ENCODE peak calls at places on chromosomes 12 and 14, in eight cellular contexts. K is dorsolateral prefrontal cortex, T is OCI-LY7, X is Peyer's patch, N is HCT116, L is stomach, H is epithelial cell of esophagus, B is foreskin fibroblast. M is an unnamed sample.

GRCh38 chr12:113299619-113300237 is 35.2 kb downstream of the SLC8B1 start:
- DNase-seq in H (peak; percentile 89), T (no peak), X (no peak), K (no peak), N (peak; percentile 79), L (peak; percentile 32), B (peak; percentile 86), M (peak; percentile 81)

GRCh38 chr12:68971404-68971803 is 38.4 kb upstream of the CPM start:
- DNase-seq in H (peak; percentile 85), T (no peak), K (no peak), N (no peak), L (no peak), B (peak; percentile 52), X (no peak), M (no peak)

GRCh38 chr12:52349196-52349595 is 18.1 kb downstream of the KRT85 start:
- DNase-seq in K (no peak), L (no peak), H (peak; percentile 69), N (no peak), B (no peak), T (no peak), X (no peak), M (no peak)

GRCh38 chr12:117646595-117646994 is 285.2 kb upstream of the NOS1 start:
- DNase-seq in B (no peak), K (no peak), L (no peak), N (no peak), H (no peak), X (no peak), T (no peak), M (no peak)

GRCh38 chr12:4353785-4354208 is 25.7 kb downstream of the FGF23 start:
- DNase-seq in B (no peak), N (no peak), H (peak; percentile 20), T (peak; percentile 45), L (no peak), X (no peak), K (no peak), M (no peak)

GRCh38 chr14:77041837-77042557 is 13.5 kb upstream of the IRF2BPL start:
- DNase-seq in X (no peak), H (peak; percentile 84), N (no peak), L (peak; percentile 52), T (no peak), B (peak; percentile 90), K (no peak), M (peak; percentile 87)

GRCh38 chr12:109461049-109461845 is 15.9 kb downstream of the KCTD10 start:
- DNase-seq in X (no peak), K (no peak), L (no peak), T (peak; percentile 50), B (peak; percentile 48), N (no peak), H (no peak), M (peak; percentile 36)

GRCh38 chr12:12097821-12098688 is 27.3 kb downstream of the BCL2L14 start:
- DNase-seq in T (no peak), X (no peak), N (no peak), H (no peak), B (no peak), K (no peak), L (no peak), M (no peak)

GRCh38 chr12:14167005-14167628 is 185.7 kb upstream of the GRIN2B start:
- DNase-seq in L (peak; percentile 36), N (peak; percentile 61), X (no peak), T (peak; percentile 72), H (peak; percentile 62), B (peak; percentile 33), K (peak; percentile 50), M (peak; percentile 46)

GRCh38 chr14:24381363-24382102 is 13.5 kb downstream of the NFATC4 start:
- DNase-seq in L (peak; percentile 8), T (no peak), B (no peak), K (no peak), H (peak; percentile 29), N (no peak), X (no peak), M (no peak)

GRCh38 chr12:124557518-124558223 is 9.7 kb downstream of the NCOR2 start:
- DNase-seq in L (no peak), K (no peak), H (no peak), T (no peak), X (no peak), N (no peak), B (no peak), M (no peak)

GRCh38 chr12:63965936-63966602 is 121.6 kb downstream of the SRGAP1 start:
- DNase-seq in X (no peak), N (no peak), L (no peak), B (no peak), T (no peak), H (no peak), K (no peak), M (no peak)

GRCh38 chr14:74563233-74563585 is 48.8 kb downstream of the LTBP2 start:
- DNase-seq in N (no peak), L (no peak), T (no peak), X (no peak), B (peak; percentile 51), K (no peak), H (no peak), M (peak; percentile 48)

GRCh38 chr14:73344304-73344703 is 107.0 kb downstream of the PAPLN start:
- DNase-seq in N (no peak), L (no peak), B (no peak), T (no peak), H (no peak), X (no peak), K (no peak), M (no peak)

GRCh38 chr12:124441443-124442190 is 125.8 kb downstream of the NCOR2 start:
- DNase-seq in N (no peak), X (no peak), K (no peak), L (no peak), T (no peak), B (peak; percentile 60), H (peak; percentile 90), M (peak; percentile 91)

GRCh38 chr12:109529618-109530300 is 43.5 kb downstream of the MMAB start:
- DNase-seq in H (no peak), L (no peak), X (peak; percentile 2), K (no peak), B (no peak), N (no peak), T (no peak), M (no peak)

GRCh38 chr12:14264777-14265176 is 100.7 kb upstream of the ATF7IP start:
- DNase-seq in X (no peak), H (peak; percentile 66), N (no peak), K (no peak), L (no peak), B (no peak), T (no peak), M (no peak)

GRCh38 chr12:62259993-62260732 is at the start of gene USP15:
- DNase-seq in L (peak; percentile 97), N (peak; percentile 94), X (peak; percentile 97), K (peak; percentile 97), H (peak; percentile 97), B (peak; percentile 98), T (peak; percentile 98), M (peak; percentile 96)

GRCh38 chr14:103765526-103765925 is 49.9 kb downstream of the ZFYVE21 start:
- DNase-seq in N (no peak), B (no peak), T (no peak), K (no peak), H (no peak), X (no peak), L (no peak), M (no peak)

GRCh38 chr12:50017653-50018052 is 7.6 kb downstream of the RACGAP1 start:
- DNase-seq in H (no peak), X (no peak), T (no peak), B (peak; percentile 51), L (no peak), K (no peak), N (no peak), M (no peak)

GRCh38 chr14:99034711-99035171 is 237.3 kb downstream of the BCL11B start:
- DNase-seq in H (no peak), B (no peak), N (no peak), L (no peak), T (no peak), X (no peak), K (no peak), M (no peak)

GRCh38 chr14:46325157-46325556 is 326.4 kb downstream of the RPL10L start:
- DNase-seq in L (no peak), X (no peak), B (no peak), K (no peak), N (no peak), H (no peak), T (no peak), M (no peak)
- TF ChIP-seq CTCF in L (no peak), X (no peak), B (no peak), K (no peak), N (no peak), H (peak; percentile 3), T (no peak), M (no peak)

GRCh38 chr12:116590561-116590960 is 31.4 kb downstream of the MAP1LC3B2 start:
- DNase-seq in K (no peak), T (no peak), H (peak; percentile 39), B (no peak), X (no peak), N (no peak), L (no peak), M (no peak)
- H3K4me3 ChIP-seq in K (no peak overlapping the region), T (no peak overlapping the region), H (no peak overlapping the region), B (no peak overlapping the region), X (no peak overlapping the region), N (no peak overlapping the region), L (no peak overlapping the region), M (no peak overlapping the region)

DNA sequence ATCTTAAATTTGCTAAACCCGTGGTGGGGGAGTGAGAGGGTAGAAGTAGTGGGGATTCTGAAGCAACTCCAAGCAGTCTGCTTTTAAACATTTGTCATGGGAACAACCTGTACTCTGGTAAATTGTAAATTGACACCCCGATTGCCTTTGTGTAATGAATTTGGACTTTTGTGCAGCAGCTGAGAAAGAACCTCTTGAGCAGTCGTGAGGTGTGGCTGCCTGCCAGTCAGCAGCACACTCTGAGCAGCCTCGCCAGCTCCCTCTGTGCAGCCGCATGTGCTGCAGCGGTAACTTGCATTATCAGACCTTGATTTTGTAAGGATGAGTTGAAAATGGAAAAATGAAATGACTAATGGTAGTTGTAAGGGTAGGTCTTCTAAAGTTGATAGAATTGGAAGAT is 74.3 kb downstream of the SUSD6 start:
- DNase-seq in X (peak; percentile 67), N (no peak), T (no peak), K (peak; percentile 68), B (no peak), H (peak; percentile 79), L (peak; percentile 82), M (no peak)
- TF ChIP-seq CTCF in X (no peak), N (no peak), T (no peak), K (no peak), B (no peak), H (no peak), L (no peak), M (no peak)

GRCh38 chr14:91867316-91867988 is at the start of gene TC2N:
- DNase-seq in L (no peak), N (no peak), H (no peak), X (no peak), K (no peak), B (no peak), T (no peak), M (no peak)
- H3K4me3 ChIP-seq in L (peak within 1 kb of the TSS; percentile 10), N (no peak within 1 kb of the TSS), H (no peak within 1 kb of the TSS), X (peak within 1 kb of the TSS; percentile 34), K (no peak within 1 kb of the TSS), B (no peak within 1 kb of the TSS), T (no peak within 1 kb of the TSS), M (no peak within 1 kb of the TSS)

M was measured in brain microvascular endothelial cell.